ENCODE peak calls at places on chromosome 5, in six cellular contexts. R, G, K, Z, V and N are unnamed samples. For H3K4me1, the result is how much of the 10 kb centered on the place peaks cover.

GRCh38 chr5:98206566-98206965 is 566.9 kb upstream of the RGMB start:
- DNase-seq in R (no peak), G (no peak), K (no peak), Z (no peak), V (no peak), N (no peak)

GRCh38 chr5:40991168-40991980 is 79.8 kb downstream of the MROH2B start:
- DNase-seq in R (peak), G (peak), K (peak), Z (peak), V (peak), N (peak)

GRCh38 chr5:126093718-126094117 is 329.5 kb upstream of the GRAMD2B start:
- DNase-seq in R (no peak), G (no peak), K (no peak), Z (no peak), V (no peak), N (no peak)

GRCh38 chr5:88883566-88884434 is 816 bp upstream of the MEF2C start:
- DNase-seq in R (peak), G (peak), K (peak), Z (peak), V (peak), N (peak)

GRCh38 chr5:6261256-6261655 is 117.1 kb downstream of the MED10 start:
- DNase-seq in R (no peak), G (no peak), K (no peak), Z (no peak), V (no peak), N (no peak)

GRCh38 chr5:180784497-180785097 is 18.0 kb downstream of the MGAT1 start:
- DNase-seq in R (peak), G (peak), K (peak), Z (peak), V (peak), N (peak)

GRCh38 chr5:78727786-78728761 is 79.5 kb upstream of the LHFPL2 start:
- DNase-seq in R (no peak), G (no peak), K (no peak), Z (no peak), V (no peak), N (no peak)

GRCh38 chr5:78467744-78468357 is 107.4 kb downstream of the SCAMP1 start:
- DNase-seq in R (no peak), G (peak), K (peak), Z (peak), V (no peak), N (no peak)

GRCh38 chr5:68540798-68541590 is 325.4 kb downstream of the PIK3R1 start:
- DNase-seq in R (no peak), G (no peak), K (no peak), Z (no peak), V (no peak), N (no peak)

GRCh38 chr5:1125030-1125357 is 13.1 kb upstream of the SLC12A7 start:
- DNase-seq in R (no peak), G (no peak), K (no peak), Z (no peak), V (peak), N (peak)

GRCh38 chr5:108924457-108924961 is 176.8 kb downstream of the FER start:
- DNase-seq in R (no peak), G (peak), K (no peak), Z (no peak), V (no peak), N (no peak)

GRCh38 chr5:71576241-71576640 is 10.9 kb upstream of the MCCC2 start:
- DNase-seq in R (no peak), G (no peak), K (no peak), Z (peak), V (no peak), N (no peak)

GRCh38 chr5:65837139-65837538 is 89.2 kb upstream of the ERBIN start:
- DNase-seq in R (no peak), G (peak), K (peak), Z (peak), V (no peak), N (no peak)

GRCh38 chr5:179860301-179860700 is 1.7 kb upstream of the MRNIP start:
- DNase-seq in R (no peak), G (no peak), K (peak), Z (no peak), V (no peak), N (no peak)

GRCh38 chr5:42547146-42547545 is 123.9 kb downstream of the GHR start:
- DNase-seq in R (no peak), G (peak), K (peak), Z (peak), V (no peak), N (no peak)

GRCh38 chr5:147160923-147161663 is 73.7 kb upstream of the STK32A start:
- DNase-seq in R (no peak), G (no peak), K (no peak), Z (peak), V (no peak), N (no peak)

GRCh38 chr5:1036504-1037122 is 28.0 kb downstream of the NKD2 start:
- DNase-seq in R (no peak), G (no peak), K (no peak), Z (no peak), V (peak), N (no peak)

GRCh38 chr5:1737790-1738405 is 61.7 kb downstream of the MRPL36 start:
- DNase-seq in R (no peak), G (peak), K (peak), Z (no peak), V (no peak), N (no peak)

GRCh38 chr5:77282337-77283027 is 72.0 kb downstream of the PDE8B start:
- DNase-seq in R (no peak), G (peak), K (peak), Z (peak), V (no peak), N (peak)

GRCh38 chr5:15013654-15014463 is 142.3 kb upstream of the ANKH start:
- DNase-seq in R (no peak), G (peak), K (peak), Z (peak), V (no peak), N (no peak)

DNA sequence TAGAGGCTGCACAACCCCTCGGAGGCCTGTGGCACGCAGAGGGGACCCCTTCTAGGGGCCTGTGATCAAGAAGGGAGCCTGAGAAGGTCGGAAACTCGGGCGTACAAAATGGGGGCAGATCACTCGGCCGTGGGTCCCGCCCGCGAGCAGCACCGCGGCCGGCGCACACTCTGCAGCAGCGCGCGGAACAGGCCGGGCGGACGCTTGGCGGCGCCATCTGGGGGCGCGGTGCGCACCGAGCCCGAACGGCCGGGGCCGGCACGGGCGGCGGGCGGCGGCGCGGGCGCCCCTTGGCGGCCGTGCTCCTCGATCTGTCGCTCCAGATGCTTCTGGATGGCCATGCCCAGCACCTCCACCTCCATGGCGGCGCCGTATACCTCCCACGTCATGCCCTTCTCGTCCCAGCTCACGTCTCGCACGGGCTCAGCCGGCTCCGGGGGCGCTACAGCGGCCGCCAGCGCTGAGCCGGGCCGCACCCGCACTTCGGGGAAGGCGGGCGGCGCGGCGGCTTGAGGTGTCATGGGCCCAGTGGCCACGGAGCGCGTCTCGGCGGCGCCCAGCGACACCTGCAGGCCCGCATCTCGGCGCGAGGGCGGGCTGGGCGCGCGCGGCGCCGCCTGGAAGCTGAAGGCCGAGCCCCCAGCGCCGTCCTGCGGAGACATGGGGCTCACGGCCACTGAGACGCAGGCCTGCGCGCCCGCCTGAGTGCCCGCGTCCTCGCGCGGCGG is 13.1 kb downstream of the GPRIN1 start:
- DNase-seq in R (peak), G (no peak), K (no peak), Z (no peak), V (peak), N (no peak)
- H3K4me3 ChIP-seq in R (peak), G (no peak), K (no peak), Z (no peak), V (peak), N (no peak)

DNA sequence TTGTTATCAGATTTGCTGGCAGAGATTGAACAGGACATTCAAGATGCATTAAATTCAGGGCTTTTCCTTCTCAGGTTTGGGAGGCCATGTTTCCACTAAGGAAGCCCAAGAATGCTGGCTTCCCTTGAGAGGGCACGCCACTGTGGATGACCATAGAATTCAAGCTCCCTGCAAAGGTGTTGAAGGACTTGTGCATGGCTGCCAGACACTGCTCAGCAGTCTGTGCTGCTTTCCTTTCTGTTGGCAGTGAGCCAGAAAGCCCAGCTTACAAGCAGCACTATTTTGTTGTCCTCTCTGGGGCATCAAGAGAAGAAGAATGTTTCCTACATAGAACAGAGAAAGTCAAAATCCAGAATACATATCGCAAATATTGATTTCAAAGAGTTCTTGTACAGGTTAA is 103.3 kb upstream of the ISL1 start:
- DNase-seq in R (no peak), G (no peak), K (no peak), Z (no peak), V (no peak), N (no peak)
- H3K4me1 ChIP-seq in R (under half), G (under half), K (under half), Z (under half), V (under half), N (under half)

GRCh38 chr5:150568663-150569062 is 60.7 kb downstream of the NDST1 start:
- DNase-seq in R (peak), G (no peak), K (no peak), Z (no peak), V (no peak), N (no peak)

GRCh38 chr5:150570333-150570732 is 62.4 kb downstream of the NDST1 start:
- DNase-seq in R (peak), G (no peak), K (no peak), Z (no peak), V (no peak), N (no peak)

GRCh38 chr5:150565868-150566267 is 57.9 kb downstream of the NDST1 start:
- DNase-seq in R (no peak), G (no peak), K (no peak), Z (no peak), V (no peak), N (no peak)

GRCh38 chr5:150562832-150563231 is 54.9 kb downstream of the NDST1 start:
- DNase-seq in R (no peak), G (peak), K (peak), Z (peak), V (no peak), N (peak)

GRCh38 chr5:150567031-150567680 is 59.2 kb downstream of the NDST1 start:
- DNase-seq in R (no peak), G (no peak), K (peak), Z (peak), V (no peak), N (no peak)
- H3K4me3 ChIP-seq in R (no peak), G (no peak), K (no peak), Z (no peak), V (no peak), N (no peak)

GRCh38 chr5:74624931-74625505 is 15.5 kb downstream of the ENC1 start:
- DNase-seq in R (no peak), G (no peak), K (no peak), Z (no peak), V (no peak), N (no peak)
- H3K4me1 ChIP-seq in R (under half), G (under half), K (half or more), Z (half or more), V (under half), N (under half)

DNA sequence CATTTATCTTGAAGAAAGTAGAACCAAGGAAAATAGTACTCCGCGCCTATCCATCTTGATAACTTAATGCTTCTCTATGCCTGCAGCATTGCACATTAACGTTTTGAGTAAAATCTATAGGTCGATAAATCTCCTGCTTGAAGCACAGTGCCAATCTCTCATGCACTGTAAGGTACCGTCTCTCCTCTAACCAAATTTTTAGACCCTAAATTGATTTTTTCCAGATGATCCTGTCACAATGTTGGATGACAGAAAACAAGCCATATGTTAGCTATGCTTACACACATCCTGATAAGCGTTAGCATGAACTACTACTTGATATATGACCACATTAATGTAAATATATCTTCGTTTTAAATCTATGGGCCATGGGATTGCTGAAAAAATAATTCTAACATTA is 723.8 kb upstream of the CDH6 start:
- DNase-seq in R (no peak), G (no peak), K (no peak), Z (no peak), V (no peak), N (no peak)
- H3K4me3 ChIP-seq in R (no peak), G (no peak), K (no peak), Z (no peak), V (no peak), N (no peak)

DNA sequence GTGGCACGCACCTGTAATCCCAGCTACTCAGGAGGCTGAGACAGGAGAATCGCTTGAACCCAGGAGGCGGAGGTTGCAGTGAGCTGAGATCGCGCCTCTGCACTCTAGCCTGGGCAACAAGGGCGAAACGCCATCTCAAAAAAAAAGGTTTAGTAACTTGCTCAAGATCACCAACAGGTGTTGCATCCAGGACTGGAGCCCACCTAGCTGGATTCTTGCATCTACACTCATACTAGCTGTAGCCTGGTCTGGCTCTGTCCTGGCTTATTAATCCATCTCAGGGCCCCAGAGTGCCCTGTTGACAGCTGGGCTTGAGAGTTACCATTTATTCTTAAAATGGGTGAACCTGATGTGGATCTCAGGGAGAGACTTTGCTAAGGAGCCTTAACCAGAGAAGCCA is 7.5 kb downstream of the WWC1 start:
- DNase-seq in R (no peak), G (no peak), K (no peak), Z (no peak), V (no peak), N (no peak)
- H3K4me1 ChIP-seq in R (under half), G (half or more), K (half or more), Z (under half), V (under half), N (under half)

DNA sequence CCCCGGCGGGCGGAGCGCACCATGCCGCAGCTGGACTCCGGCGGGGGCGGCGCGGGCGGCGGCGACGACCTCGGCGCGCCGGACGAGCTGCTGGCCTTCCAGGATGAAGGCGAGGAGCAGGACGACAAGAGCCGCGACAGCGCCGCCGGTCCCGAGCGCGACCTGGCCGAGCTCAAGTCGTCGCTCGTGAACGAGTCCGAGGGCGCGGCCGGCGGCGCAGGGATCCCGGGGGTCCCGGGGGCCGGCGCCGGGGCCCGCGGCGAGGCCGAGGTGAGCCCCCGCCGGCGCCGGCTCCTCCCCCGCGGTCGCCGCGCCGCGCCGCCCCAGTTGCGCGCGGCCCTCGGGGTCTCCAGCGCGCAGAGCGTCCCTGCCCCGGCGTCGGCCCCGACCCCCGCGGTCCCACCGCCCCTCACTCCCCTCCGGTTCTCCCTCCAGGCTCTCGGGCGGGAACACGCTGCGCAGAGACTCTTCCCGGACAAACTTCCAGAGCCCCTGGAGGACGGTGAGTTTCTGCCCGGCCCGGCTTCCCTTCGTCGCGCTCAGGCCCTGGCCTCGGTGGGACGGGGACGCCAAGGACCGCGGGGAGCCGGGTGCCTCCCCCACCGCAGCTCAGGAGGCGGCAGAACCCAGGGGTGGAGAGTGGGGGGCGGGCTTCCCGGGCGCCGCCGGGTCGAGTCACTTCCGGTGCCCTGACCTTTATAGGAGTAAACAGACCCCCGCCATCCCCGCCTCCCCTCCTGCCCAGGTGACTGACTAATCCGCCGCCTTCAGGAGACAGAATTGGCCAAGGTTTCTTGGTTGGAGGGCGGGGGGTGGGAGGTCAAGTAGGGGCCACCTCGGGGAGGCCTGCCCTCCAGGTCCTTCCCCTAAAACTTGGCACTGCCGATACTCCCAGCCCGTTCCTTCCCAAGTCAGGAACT is 665 bp downstream of the TCF7 start:
- DNase-seq in R (peak), G (no peak), K (no peak), Z (no peak), V (no peak), N (peak)
- H3K4me3 ChIP-seq in R (peak), G (peak), K (no peak), Z (peak), V (peak), N (no peak)

DNA sequence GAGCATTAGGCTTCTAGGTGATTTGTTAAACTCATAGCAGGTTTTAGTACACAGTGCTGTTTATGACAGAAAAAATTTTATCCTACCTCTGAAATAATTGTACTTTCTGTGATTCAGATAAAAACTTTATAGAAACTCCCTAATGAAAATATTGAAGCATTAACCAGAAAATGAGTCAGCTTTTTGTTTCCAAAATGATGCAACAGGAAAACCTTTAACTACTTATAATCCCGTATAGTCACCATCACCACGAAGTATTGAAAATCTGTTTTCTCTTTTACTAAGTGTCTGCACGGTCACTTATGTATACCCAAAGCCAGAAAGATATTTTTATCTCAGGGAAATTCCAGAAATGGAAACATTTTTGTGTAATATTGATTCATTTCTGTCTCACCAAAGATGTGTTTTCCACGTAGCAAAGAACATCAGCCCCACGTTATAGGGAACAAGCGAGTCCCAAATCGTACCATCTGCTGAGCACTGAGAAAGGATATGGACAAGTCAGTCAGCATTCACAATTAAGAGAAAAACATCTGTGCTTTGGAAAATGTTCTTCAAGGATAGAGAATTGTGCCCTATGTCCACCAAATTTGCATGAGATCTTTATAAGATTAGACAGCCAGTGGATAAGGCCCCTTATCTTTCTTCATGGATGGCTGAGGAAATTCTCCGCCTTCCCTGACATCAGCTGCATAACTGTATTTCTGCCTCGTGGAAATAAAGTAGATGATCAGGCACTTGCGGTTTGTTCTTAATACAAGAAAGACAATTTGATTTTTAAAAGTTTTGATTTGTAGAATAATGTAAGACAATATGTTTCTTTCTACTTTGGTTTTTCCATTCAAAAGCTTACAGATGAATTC is 41.9 kb downstream of the TNFAIP8 start:
- DNase-seq in R (no peak), G (peak), K (peak), Z (peak), V (no peak), N (no peak)
- H3K4me1 ChIP-seq in R (under half), G (under half), K (under half), Z (under half), V (under half), N (under half)